ENCODE peak calls at places on chromosomes 3 and 15, in six cellular contexts. I is activated CD4-positive, alpha-beta T cell treated with anti-CD3 and anti-CD28 coated beads for 1 hour; G is Calu3; C is SW480; J is occipital lobe; D is foreskin fibroblast. A is an unnamed sample.

GRCh38 chr15:36428102-36428845 is 151.2 kb upstream of the CDIN1 start:
- DNase-seq in I (no peak), D (peak), J (no peak), C (peak), G (no peak), A (peak)

GRCh38 chr15:100947760-100948429 is 28.7 kb downstream of the LRRK1 start:
- DNase-seq in I (no peak), C (no peak), J (no peak), D (no peak), G (no peak), A (no peak)

GRCh38 chr3:31687020-31687802 is 154.5 kb downstream of the STT3B start:
- DNase-seq in C (no peak), D (no peak), I (no peak), G (no peak), J (no peak), A (no peak)

GRCh38 chr3:129239992-129240391 is 9.4 kb upstream of the COPG1 start:
- DNase-seq in I (no peak), C (no peak), J (no peak), D (no peak), G (no peak), A (no peak)

GRCh38 chr3:155435821-155436220 is 142.3 kb upstream of the STRIT1 start:
- DNase-seq in D (peak), J (no peak), C (no peak), I (no peak), G (no peak), A (no peak)

GRCh38 chr3:129573493-129573892 is 30.5 kb downstream of the H1-8 start:
- DNase-seq in C (no peak), I (no peak), D (no peak), G (no peak), J (no peak), A (no peak)

GRCh38 chr3:155496206-155496605 is 202.7 kb upstream of the STRIT1 start:
- DNase-seq in D (no peak), C (no peak), G (no peak), I (no peak), J (no peak), A (no peak)

GRCh38 chr3:447671-448070 is 251.1 kb downstream of the CHL1 start:
- DNase-seq in I (no peak), G (no peak), J (no peak), D (no peak), C (no peak), A (no peak)

GRCh38 chr3:58804914-58805313 is 138.3 kb upstream of the FAM3D start:
- DNase-seq in C (no peak), J (no peak), G (no peak), D (no peak), I (no peak), A (no peak)

GRCh38 chr3:140203510-140203909 is 268.5 kb downstream of the CLSTN2 start:
- DNase-seq in C (no peak), D (no peak), I (no peak), J (no peak), G (no peak), A (no peak)

GRCh38 chr15:57327985-57328471 is 48.3 kb upstream of the CGNL1 start:
- DNase-seq in C (no peak), I (no peak), G (no peak), J (no peak), D (peak), A (peak)

GRCh38 chr15:49693491-49693890 is 72.6 kb downstream of the DTWD1 start:
- DNase-seq in G (no peak), I (no peak), D (no peak), J (no peak), C (no peak), A (no peak)

GRCh38 chr3:9976736-9977709 is 9.6 kb downstream of the EMC3 start:
- DNase-seq in D (peak), C (peak), J (peak), G (peak), I (no peak), A (peak)

GRCh38 chr15:56831467-56831866 is 87.0 kb upstream of the TCF12 start:
- DNase-seq in D (no peak), I (no peak), C (no peak), J (no peak), G (no peak), A (no peak)

GRCh38 chr15:39834256-39834655 is 51.6 kb upstream of the FSIP1 start:
- DNase-seq in J (no peak), I (no peak), G (no peak), D (peak), C (no peak), A (no peak)

GRCh38 chr3:12279591-12280326 is 9.1 kb upstream of the PPARG start:
- DNase-seq in I (no peak), D (no peak), C (no peak), J (no peak), G (no peak), A (no peak)

GRCh38 chr3:12705981-12706380 is 42.1 kb upstream of the RAF1 start:
- DNase-seq in J (no peak), G (no peak), I (no peak), D (peak), C (no peak), A (no peak)

GRCh38 chr3:117454928-117455327 is 745.3 kb downstream of the TUSC7 start:
- DNase-seq in C (no peak), G (no peak), I (no peak), D (no peak), J (no peak), A (no peak)

GRCh38 chr15:70569139-70569717 is 194.1 kb downstream of the UACA start:
- DNase-seq in G (peak), I (no peak), C (peak), J (no peak), D (peak), A (peak)

GRCh38 chr3:119585867-119586570 is 6.7 kb downstream of the ADPRH start:
- DNase-seq in J (no peak), D (no peak), I (no peak), G (no peak), C (no peak), A (no peak)

GRCh38 chr3:24119321-24119751 is 174.2 kb downstream of the NR1D2 start:
- DNase-seq in D (peak), J (no peak), G (no peak), I (no peak), C (no peak), A (peak)

GRCh38 chr3:37144806-37145205 is 29.6 kb downstream of the LRRFIP2 start:
- DNase-seq in I (no peak), J (no peak), G (no peak), D (no peak), C (no peak), A (no peak)

GRCh38 chr3:16906679-16907078 is 21.9 kb downstream of the PLCL2 start:
- DNase-seq in J (no peak), C (peak), I (no peak), G (no peak), D (peak), A (no peak)

GRCh38 chr3:131075632-131076328 is 49.1 kb downstream of the NEK11 start:
- DNase-seq in I (no peak), J (no peak), G (no peak), D (no peak), C (no peak), A (no peak)

GRCh38 chr15:75758071-75758872 is 45.6 kb upstream of the CSPG4 start:
- DNase-seq in J (peak), C (peak), D (peak), G (peak), I (peak), A (peak)

A was measured in brain microvascular endothelial cell.